ENCODE peak calls at places on chromosomes 12 and 14, in nine cellular contexts. B, U, G, N, D, X, W, S and T are unnamed samples.
A peak's percentile ranks its signal among the peaks of the same experiment; 100 is the strongest.

GRCh38 chr14:105484997-105485393 is 1.7 kb upstream of the CRIP1 start:
- DNase-seq in G (no peak), S (no peak), N (no peak), W (no peak), U (peak; percentile 50), X (no peak), B (no peak), D (no peak), T (no peak)

GRCh38 chr12:83826112-83826511 is 1086.5 kb downstream of the SLC6A15 start:
- DNase-seq in S (no peak), W (no peak), X (peak; percentile 41), N (no peak), G (no peak), B (no peak), U (no peak), D (no peak), T (peak; percentile 28)

GRCh38 chr12:96241484-96242256 is 47.5 kb downstream of the ELK3 start:
- DNase-seq in B (peak; percentile 59), D (peak; percentile 74), N (peak; percentile 79), G (no peak), S (peak; percentile 95), X (peak; percentile 84), U (peak; percentile 93), W (peak; percentile 96), T (peak; percentile 70)

GRCh38 chr12:130987151-130987931 is 33.6 kb downstream of the ADGRD1 start:
- DNase-seq in N (no peak), G (no peak), X (no peak), W (no peak), D (no peak), S (no peak), B (no peak), U (peak; percentile 10), T (no peak)

GRCh38 chr12:57522019-57522886 is at the start of gene MBD6:
- DNase-seq in N (peak; percentile 94), D (peak; percentile 94), U (peak; percentile 95), B (peak; percentile 85), G (peak; percentile 74), S (peak; percentile 90), W (peak; percentile 94), X (peak; percentile 93), T (peak; percentile 97)

GRCh38 chr14:73633517-73634332 is 11.1 kb upstream of the DNAL1 start:
- DNase-seq in X (peak; percentile 69), N (peak; percentile 70), U (peak; percentile 70), G (no peak), B (peak; percentile 52), D (peak; percentile 59), S (peak; percentile 49), W (peak; percentile 65), T (peak; percentile 76)

GRCh38 chr14:102140750-102141145 is 1.1 kb downstream of the WDR20 start:
- DNase-seq in B (no peak), D (no peak), X (no peak), N (no peak), G (no peak), W (no peak), U (no peak), S (no peak), T (no peak)

GRCh38 chr12:26114720-26115406 is 10.0 kb downstream of the BHLHE41 start:
- DNase-seq in S (no peak), B (no peak), X (no peak), W (no peak), N (no peak), D (no peak), U (no peak), G (no peak), T (no peak)

GRCh38 chr12:124422142-124422569 is 127.3 kb downstream of the RFLNA start:
- DNase-seq in W (no peak), D (no peak), U (no peak), G (peak; percentile 8), S (no peak), B (no peak), X (peak; percentile 38), N (no peak), T (no peak)

GRCh38 chr12:124651508-124652273 is 84.3 kb upstream of the NCOR2 start:
- DNase-seq in N (no peak), G (no peak), B (no peak), D (no peak), S (no peak), X (no peak), W (no peak), U (no peak), T (peak; percentile 28)

GRCh38 chr12:66269757-66270383 is 32.4 kb upstream of the HELB start:
- DNase-seq in S (peak; percentile 51), U (no peak), N (no peak), D (no peak), W (peak; percentile 39), G (peak; percentile 23), B (no peak), X (peak; percentile 61), T (peak; percentile 46)

GRCh38 chr12:116130431-116130830 is 147.1 kb downstream of the MED13L start:
- DNase-seq in X (no peak), N (no peak), S (no peak), W (no peak), B (no peak), G (no peak), D (no peak), U (no peak), T (peak; percentile 31)

GRCh38 chr14:43539210-43539609 is 967.9 kb downstream of the FSCB start:
- DNase-seq in X (peak; percentile 54), N (no peak), W (no peak), D (no peak), G (peak; percentile 11), S (no peak), U (no peak), B (no peak), T (peak; percentile 2)

GRCh38 chr14:94462219-94462551 is 9.6 kb upstream of the SERPINA11 start:
- DNase-seq in W (no peak), X (no peak), N (no peak), D (no peak), G (no peak), B (no peak), U (no peak), S (no peak), T (no peak)

GRCh38 chr12:116150001-116150400 is 127.5 kb downstream of the MED13L start:
- DNase-seq in B (no peak), X (no peak), G (no peak), N (no peak), W (no peak), U (no peak), D (no peak), S (no peak), T (no peak)

GRCh38 chr12:107948675-107949074 is 174.2 kb downstream of the ASCL4 start:
- DNase-seq in X (no peak), B (no peak), N (no peak), S (no peak), U (no peak), W (no peak), D (no peak), G (no peak), T (no peak)

GRCh38 chr12:121942145-121942718 is 23.8 kb downstream of the CFAP251 start:
- DNase-seq in N (no peak), X (peak; percentile 97), D (no peak), G (no peak), S (no peak), U (no peak), W (no peak), B (no peak), T (peak; percentile 68)

GRCh38 chr12:2108975-2109671 is 56.3 kb downstream of the CACNA1C start:
- DNase-seq in D (no peak), G (no peak), X (no peak), S (no peak), N (no peak), U (no peak), B (no peak), W (no peak), T (no peak)

GRCh38 chr12:41288188-41288811 is 100.2 kb downstream of the PDZRN4 start:
- DNase-seq in S (no peak), U (no peak), B (no peak), D (no peak), W (no peak), G (no peak), N (no peak), X (no peak), T (no peak)

GRCh38 chr12:116736962-116737773 is 701 bp downstream of the SPRING1 start:
- DNase-seq in D (no peak), B (no peak), X (no peak), N (no peak), S (no peak), W (no peak), U (no peak), G (no peak), T (no peak)

GRCh38 chr12:127888948-127889347 is 378.0 kb upstream of the TMEM132C start:
- DNase-seq in G (no peak), X (no peak), U (no peak), S (no peak), W (no peak), N (no peak), B (no peak), D (peak; percentile 14), T (peak; percentile 53)

GRCh38 chr14:20820063-20820904 is 17.6 kb upstream of the RNASE1 start:
- DNase-seq in S (no peak), D (no peak), B (no peak), W (no peak), G (no peak), X (no peak), N (no peak), U (no peak), T (no peak)

GRCh38 chr12:57031789-57032188 is 15.5 kb upstream of the TAC3 start:
- DNase-seq in U (no peak), D (no peak), N (no peak), S (no peak), X (no peak), B (no peak), G (no peak), W (no peak), T (no peak)

GRCh38 chr14:72776701-72777255 is 117.1 kb downstream of the DPF3 start:
- DNase-seq in S (no peak), W (peak; percentile 13), D (no peak), U (no peak), X (no peak), N (no peak), B (no peak), G (no peak), T (no peak)

GRCh38 chr14:96666088-96666487 is 131.1 kb upstream of the VRK1 start:
- DNase-seq in N (no peak), S (no peak), U (no peak), W (no peak), G (no peak), B (no peak), X (no peak), D (no peak), T (no peak)

GRCh38 chr14:42163136-42163535 is 556.5 kb downstream of the LRFN5 start:
- DNase-seq in W (no peak), D (no peak), G (no peak), N (no peak), X (no peak), U (no peak), S (no peak), B (no peak), T (no peak)

GRCh38 chr14:61350427-61350826 is 29.0 kb downstream of the PRKCH start:
- DNase-seq in B (no peak), W (peak; percentile 53), G (no peak), X (no peak), U (no peak), D (no peak), S (no peak), N (no peak), T (no peak)

GRCh38 chr12:84760091-84760490 is 152.5 kb downstream of the SLC6A15 start:
- DNase-seq in N (no peak), B (no peak), S (no peak), W (no peak), D (no peak), U (no peak), G (no peak), X (no peak), T (peak; percentile 20)

GRCh38 chr12:16610743-16611142 is 4.8 kb upstream of the LMO3 start:
- DNase-seq in N (no peak), U (no peak), G (no peak), B (no peak), W (no peak), S (no peak), X (no peak), D (no peak), T (no peak)

GRCh38 chr14:51823706-51824105 is 36.7 kb upstream of the GNG2 start:
- DNase-seq in G (no peak), B (no peak), S (no peak), U (no peak), D (no peak), X (peak; percentile 15), N (no peak), W (no peak), T (peak; percentile 66)

GRCh38 chr12:124469193-124469888 is 98.1 kb downstream of the NCOR2 start:
- DNase-seq in S (peak; percentile 68), U (no peak), X (no peak), W (no peak), D (no peak), B (peak; percentile 6), G (no peak), N (no peak), T (no peak)